ENCODE peak calls at places on chromosomes 3 and 15, in four cellular contexts. One of them, this sample, is unnamed.

GRCh38 chr3:192259661-192260060 is 467.7 kb downstream of the FGF12 start:
- DNase-seq in stimulated activated CD4-positive, alpha-beta T cell treated with anti-CD3 and anti-CD28 coated beads, Interleukin-15, amount 100 ng/mL, for 24 hours: no peak
- DNase-seq in renal cortical epithelial cell: peak
- DNase-seq in trophoblast cell: no peak
- DNase-seq in this sample: peak

GRCh38 chr3:122947621-122948202 is 79.9 kb downstream of the SEMA5B start:
- DNase-seq in renal cortical epithelial cell: peak
- DNase-seq in trophoblast cell: no peak
- DNase-seq in stimulated activated CD4-positive, alpha-beta T cell treated with anti-CD3 and anti-CD28 coated beads, Interleukin-15, amount 100 ng/mL, for 24 hours: no peak
- DNase-seq in this sample: no peak

GRCh38 chr15:49832421-49832980 is 211.7 kb downstream of the DTWD1 start:
- DNase-seq in renal cortical epithelial cell: peak
- DNase-seq in stimulated activated CD4-positive, alpha-beta T cell treated with anti-CD3 and anti-CD28 coated beads, Interleukin-15, amount 100 ng/mL, for 24 hours: peak
- DNase-seq in trophoblast cell: peak
- DNase-seq in this sample: peak

GRCh38 chr3:111984636-111985298 is 5.9 kb downstream of the ABHD10 start:
- DNase-seq in stimulated activated CD4-positive, alpha-beta T cell treated with anti-CD3 and anti-CD28 coated beads, Interleukin-15, amount 100 ng/mL, for 24 hours: no peak
- DNase-seq in trophoblast cell: no peak
- DNase-seq in renal cortical epithelial cell: no peak
- DNase-seq in this sample: no peak

GRCh38 chr3:11128682-11129632 is 25.3 kb upstream of the HRH1 start:
- DNase-seq in trophoblast cell: no peak
- DNase-seq in renal cortical epithelial cell: no peak
- DNase-seq in stimulated activated CD4-positive, alpha-beta T cell treated with anti-CD3 and anti-CD28 coated beads, Interleukin-15, amount 100 ng/mL, for 24 hours: peak
- DNase-seq in this sample: no peak

GRCh38 chr3:181941250-181941649 is 229.5 kb downstream of the SOX2 start:
- DNase-seq in stimulated activated CD4-positive, alpha-beta T cell treated with anti-CD3 and anti-CD28 coated beads, Interleukin-15, amount 100 ng/mL, for 24 hours: no peak
- DNase-seq in trophoblast cell: no peak
- DNase-seq in renal cortical epithelial cell: no peak
- DNase-seq in this sample: no peak

GRCh38 chr3:45261333-45262110 is 35.4 kb upstream of the TMEM158 start:
- DNase-seq in stimulated activated CD4-positive, alpha-beta T cell treated with anti-CD3 and anti-CD28 coated beads, Interleukin-15, amount 100 ng/mL, for 24 hours: no peak
- DNase-seq in renal cortical epithelial cell: no peak
- DNase-seq in trophoblast cell: peak
- DNase-seq in this sample: no peak

GRCh38 chr3:118102737-118103136 is 931.9 kb downstream of the IGSF11 start:
- DNase-seq in renal cortical epithelial cell: no peak
- DNase-seq in trophoblast cell: no peak
- DNase-seq in stimulated activated CD4-positive, alpha-beta T cell treated with anti-CD3 and anti-CD28 coated beads, Interleukin-15, amount 100 ng/mL, for 24 hours: no peak
- DNase-seq in this sample: peak

GRCh38 chr3:86880066-86880465 is 110.9 kb downstream of the VGLL3 start:
- DNase-seq in renal cortical epithelial cell: no peak
- DNase-seq in stimulated activated CD4-positive, alpha-beta T cell treated with anti-CD3 and anti-CD28 coated beads, Interleukin-15, amount 100 ng/mL, for 24 hours: no peak
- DNase-seq in trophoblast cell: no peak
- DNase-seq in this sample: no peak

GRCh38 chr15:83062768-83063180 is 4.3 kb downstream of the BTBD1 start:
- DNase-seq in trophoblast cell: no peak
- DNase-seq in renal cortical epithelial cell: no peak
- DNase-seq in stimulated activated CD4-positive, alpha-beta T cell treated with anti-CD3 and anti-CD28 coated beads, Interleukin-15, amount 100 ng/mL, for 24 hours: no peak
- DNase-seq in this sample: no peak

GRCh38 chr3:65809641-65810150 is 229.0 kb downstream of the MAGI1 start:
- DNase-seq in trophoblast cell: no peak
- DNase-seq in renal cortical epithelial cell: no peak
- DNase-seq in stimulated activated CD4-positive, alpha-beta T cell treated with anti-CD3 and anti-CD28 coated beads, Interleukin-15, amount 100 ng/mL, for 24 hours: no peak
- DNase-seq in this sample: no peak

GRCh38 chr3:53823956-53824320 is 22.3 kb downstream of the CHDH start:
- DNase-seq in renal cortical epithelial cell: no peak
- DNase-seq in stimulated activated CD4-positive, alpha-beta T cell treated with anti-CD3 and anti-CD28 coated beads, Interleukin-15, amount 100 ng/mL, for 24 hours: no peak
- DNase-seq in trophoblast cell: no peak
- DNase-seq in this sample: no peak

GRCh38 chr3:58383904-58384303 is 49.7 kb downstream of the PDHB start:
- DNase-seq in stimulated activated CD4-positive, alpha-beta T cell treated with anti-CD3 and anti-CD28 coated beads, Interleukin-15, amount 100 ng/mL, for 24 hours: no peak
- DNase-seq in trophoblast cell: peak
- DNase-seq in renal cortical epithelial cell: peak
- DNase-seq in this sample: peak

GRCh38 chr15:88450125-88450798 is 16.9 kb downstream of the MRPL46 start:
- DNase-seq in trophoblast cell: peak
- DNase-seq in renal cortical epithelial cell: peak
- DNase-seq in stimulated activated CD4-positive, alpha-beta T cell treated with anti-CD3 and anti-CD28 coated beads, Interleukin-15, amount 100 ng/mL, for 24 hours: peak
- DNase-seq in this sample: peak

GRCh38 chr15:56341201-56341600 is 24.0 kb upstream of the TEX9 start:
- DNase-seq in renal cortical epithelial cell: peak
- DNase-seq in trophoblast cell: peak
- DNase-seq in stimulated activated CD4-positive, alpha-beta T cell treated with anti-CD3 and anti-CD28 coated beads, Interleukin-15, amount 100 ng/mL, for 24 hours: no peak
- DNase-seq in this sample: peak

GRCh38 chr3:16270855-16271254 is 5.8 kb downstream of the OXNAD1 start:
- DNase-seq in stimulated activated CD4-positive, alpha-beta T cell treated with anti-CD3 and anti-CD28 coated beads, Interleukin-15, amount 100 ng/mL, for 24 hours: no peak
- DNase-seq in renal cortical epithelial cell: no peak
- DNase-seq in trophoblast cell: no peak
- DNase-seq in this sample: no peak

GRCh38 chr3:186502942-186503712 is 41.1 kb downstream of the CRYGS start:
- DNase-seq in stimulated activated CD4-positive, alpha-beta T cell treated with anti-CD3 and anti-CD28 coated beads, Interleukin-15, amount 100 ng/mL, for 24 hours: no peak
- DNase-seq in trophoblast cell: no peak
- DNase-seq in renal cortical epithelial cell: no peak
- DNase-seq in this sample: no peak

GRCh38 chr15:100740105-100740504 is 137.7 kb downstream of the ASB7 start:
- DNase-seq in stimulated activated CD4-positive, alpha-beta T cell treated with anti-CD3 and anti-CD28 coated beads, Interleukin-15, amount 100 ng/mL, for 24 hours: no peak
- DNase-seq in trophoblast cell: no peak
- DNase-seq in renal cortical epithelial cell: no peak
- DNase-seq in this sample: no peak

GRCh38 chr15:47885921-47886320 is 168.6 kb downstream of the SEMA6D start:
- DNase-seq in stimulated activated CD4-positive, alpha-beta T cell treated with anti-CD3 and anti-CD28 coated beads, Interleukin-15, amount 100 ng/mL, for 24 hours: no peak
- DNase-seq in renal cortical epithelial cell: peak
- DNase-seq in trophoblast cell: no peak
- DNase-seq in this sample: peak

GRCh38 chr3:126082334-126083137 is 1.4 kb downstream of the SLC41A3 start:
- DNase-seq in renal cortical epithelial cell: no peak
- DNase-seq in trophoblast cell: no peak
- DNase-seq in stimulated activated CD4-positive, alpha-beta T cell treated with anti-CD3 and anti-CD28 coated beads, Interleukin-15, amount 100 ng/mL, for 24 hours: no peak
- DNase-seq in this sample: no peak

GRCh38 chr3:186529204-186529999 is 14.8 kb downstream of the CRYGS start:
- DNase-seq in renal cortical epithelial cell: no peak
- DNase-seq in trophoblast cell: no peak
- DNase-seq in stimulated activated CD4-positive, alpha-beta T cell treated with anti-CD3 and anti-CD28 coated beads, Interleukin-15, amount 100 ng/mL, for 24 hours: no peak
- DNase-seq in this sample: no peak

GRCh38 chr3:52871761-52872160 is 25.6 kb downstream of the STIMATE start:
- DNase-seq in trophoblast cell: no peak
- DNase-seq in renal cortical epithelial cell: no peak
- DNase-seq in stimulated activated CD4-positive, alpha-beta T cell treated with anti-CD3 and anti-CD28 coated beads, Interleukin-15, amount 100 ng/mL, for 24 hours: no peak
- DNase-seq in this sample: no peak

GRCh38 chr3:96959902-96960596 is 145.7 kb downstream of the EPHA6 start:
- DNase-seq in stimulated activated CD4-positive, alpha-beta T cell treated with anti-CD3 and anti-CD28 coated beads, Interleukin-15, amount 100 ng/mL, for 24 hours: no peak
- DNase-seq in trophoblast cell: peak
- DNase-seq in renal cortical epithelial cell: peak
- DNase-seq in this sample: peak

GRCh38 chr3:122458992-122459391 is 43.1 kb upstream of the WDR5B start:
- DNase-seq in trophoblast cell: no peak
- DNase-seq in renal cortical epithelial cell: peak
- DNase-seq in stimulated activated CD4-positive, alpha-beta T cell treated with anti-CD3 and anti-CD28 coated beads, Interleukin-15, amount 100 ng/mL, for 24 hours: no peak
- DNase-seq in this sample: peak